ENCODE peak calls at places on chromosomes 13 and 19, in four cellular contexts. W, M, D and H are unnamed samples.

GRCh38 chr19:12497032-12497431 is 12.4 kb upstream of the ZNF709 start:
- DNase-seq in M (no peak), D (no peak), W (no peak), H (peak)

GRCh38 chr13:64934569-64935362 is 2295.4 kb downstream of the PCDH9 start:
- DNase-seq in W (no peak), M (no peak), D (no peak), H (no peak)

GRCh38 chr13:31749929-31750328 is 10.6 kb downstream of the RXFP2 start:
- DNase-seq in D (peak), M (no peak), W (no peak), H (peak)

GRCh38 chr13:56924401-56924800 is 216.3 kb upstream of the PRR20A start:
- DNase-seq in D (no peak), M (no peak), W (no peak), H (no peak)

GRCh38 chr19:17658240-17658639 is 29.9 kb downstream of the UNC13A start:
- DNase-seq in W (no peak), M (no peak), D (no peak), H (no peak)

GRCh38 chr13:33644607-33645543 is 173.1 kb upstream of the RFC3 start:
- DNase-seq in W (no peak), M (no peak), D (peak), H (peak)

GRCh38 chr13:40375522-40376171 is 290.8 kb downstream of the FOXO1 start:
- DNase-seq in W (no peak), D (peak), M (no peak), H (no peak)

GRCh38 chr19:50933640-50934039 is 19.2 kb downstream of the KLK5 start:
- DNase-seq in W (no peak), M (no peak), D (no peak), H (peak)

GRCh38 chr13:95137096-95137495 is 164.2 kb downstream of the ABCC4 start:
- DNase-seq in M (peak), W (no peak), D (peak), H (peak)

GRCh38 chr19:43332058-43332922 is 21.2 kb upstream of the CD177 start:
- DNase-seq in M (no peak), D (no peak), W (no peak), H (no peak)

GRCh38 chr13:113186061-113186900 is 22.2 kb downstream of the PCID2 start:
- DNase-seq in M (peak), D (peak), W (no peak), H (no peak)

GRCh38 chr13:22108283-22108897 is 437.5 kb downstream of the FGF9 start:
- DNase-seq in M (no peak), W (no peak), D (no peak), H (no peak)

GRCh38 chr13:40148742-40149141 is 493.3 kb downstream of the COG6 start:
- DNase-seq in W (no peak), M (no peak), D (no peak), H (no peak)

GRCh38 chr19:3120611-3121231 is 15.1 kb upstream of the GNA15 start:
- DNase-seq in M (no peak), D (no peak), W (no peak), H (no peak)

GRCh38 chr19:3121396-3121795 is 14.4 kb upstream of the GNA15 start:
- DNase-seq in M (no peak), W (no peak), D (no peak), H (no peak)

GRCh38 chr19:3119071-3119781 is 16.6 kb upstream of the GNA15 start:
- DNase-seq in M (no peak), D (no peak), W (no peak), H (no peak)

GRCh38 chr19:3118232-3119070 is 17.4 kb upstream of the GNA15 start:
- DNase-seq in D (no peak), M (no peak), W (no peak), H (no peak)

GRCh38 chr19:3119782-3120380 is 16.0 kb upstream of the GNA15 start:
- DNase-seq in M (no peak), W (no peak), D (no peak), H (no peak)
- H3K4me3 ChIP-seq in M (no peak), W (no peak), D (no peak), H (no peak)

DNA sequence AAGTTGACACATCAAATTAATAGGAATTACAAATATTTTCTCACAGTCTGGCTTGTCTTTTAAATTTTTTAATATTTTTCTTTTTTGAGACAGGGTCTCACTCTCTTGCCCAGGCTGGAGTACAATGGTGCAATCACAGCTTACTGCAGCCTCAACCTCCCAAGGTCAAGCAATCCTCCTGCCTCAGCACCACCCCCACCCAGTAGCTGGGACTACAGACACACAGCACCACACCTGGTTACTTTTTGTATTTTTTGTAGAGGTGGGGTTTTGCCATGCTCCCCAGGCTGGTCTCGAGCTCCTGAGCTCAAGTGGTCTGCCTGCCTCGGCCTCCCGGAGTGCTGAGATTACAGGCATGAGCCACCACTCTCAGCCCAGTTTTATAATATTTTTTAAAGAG is 72.0 kb downstream of the SPATA13 start:
- DNase-seq in D (no peak), W (no peak), M (no peak), H (no peak)
- TF ChIP-seq CTCF in D (no peak), W (no peak), M (no peak), H (no peak)

GRCh38 chr19:45153339-45154063 is 7.3 kb downstream of the NKPD1 start:
- DNase-seq in W (peak), D (peak), M (peak), H (peak)
- H3K4me3 ChIP-seq in W (no peak), D (no peak), M (no peak), H (no peak)

DNA sequence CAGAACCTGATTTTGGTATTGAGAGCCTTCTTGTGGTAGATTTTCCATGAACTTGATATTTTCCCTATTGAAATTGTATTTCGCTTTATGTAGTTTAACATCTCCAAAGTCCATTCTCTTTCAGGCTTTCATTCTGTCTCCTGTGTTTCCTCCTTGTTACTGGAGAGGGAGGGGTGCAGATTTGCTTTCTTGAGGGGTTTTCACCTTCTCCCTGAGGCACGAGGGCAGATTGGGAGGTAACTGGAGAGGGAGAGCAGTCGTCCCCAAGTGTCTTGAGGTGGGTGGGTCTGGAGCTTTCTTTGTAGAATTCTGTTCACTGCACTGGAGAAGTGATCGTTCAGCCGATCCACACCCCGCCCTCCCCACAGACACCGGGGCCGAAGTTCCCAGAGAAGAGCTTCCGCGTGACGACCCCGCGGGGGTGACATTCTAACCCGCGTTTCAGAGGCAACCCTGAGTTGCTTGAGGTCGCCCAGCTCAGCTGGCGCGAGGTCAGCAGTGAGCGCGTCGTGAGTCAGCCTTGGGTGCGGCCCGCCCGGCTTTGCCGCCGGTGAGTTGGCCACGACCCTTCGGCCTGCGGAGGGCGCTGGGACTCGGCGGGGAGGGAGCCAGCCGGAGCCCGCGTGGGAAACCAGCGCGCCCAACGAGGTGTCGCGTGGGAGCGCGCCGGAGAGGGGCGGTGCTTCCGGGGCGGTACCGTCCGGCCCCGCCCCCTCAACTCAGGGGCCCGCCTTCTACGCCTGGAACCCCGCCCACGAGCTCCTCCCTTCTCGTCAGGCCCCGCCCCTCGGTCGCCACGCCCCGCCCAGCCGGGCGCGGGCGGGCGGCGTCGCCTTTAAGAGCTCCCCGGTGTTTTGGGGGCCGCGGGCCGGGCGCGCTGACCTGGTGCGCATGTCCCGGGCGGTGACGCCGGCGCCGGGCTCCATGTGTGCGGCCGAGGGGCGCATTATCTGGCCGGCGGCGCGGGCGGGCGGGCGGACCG is at the start of gene GATAD2A:
- DNase-seq in W (peak), M (peak), D (peak), H (peak)
- TF ChIP-seq CTCF in W (peak), M (peak), D (peak), H (peak)

GRCh38 chr19:36488118-36488815 is 1.1 kb downstream of the ZNF566 start:
- DNase-seq in D (no peak), M (peak), W (no peak), H (no peak)
- H3K4me3 ChIP-seq in D (peak), M (peak), W (peak), H (peak)

GRCh38 chr19:39412100-39412866 is at the start of gene PLEKHG2:
- DNase-seq in W (peak), D (peak), M (peak), H (peak)
- TF ChIP-seq CTCF in W (peak), D (peak), M (peak), H (peak)

DNA sequence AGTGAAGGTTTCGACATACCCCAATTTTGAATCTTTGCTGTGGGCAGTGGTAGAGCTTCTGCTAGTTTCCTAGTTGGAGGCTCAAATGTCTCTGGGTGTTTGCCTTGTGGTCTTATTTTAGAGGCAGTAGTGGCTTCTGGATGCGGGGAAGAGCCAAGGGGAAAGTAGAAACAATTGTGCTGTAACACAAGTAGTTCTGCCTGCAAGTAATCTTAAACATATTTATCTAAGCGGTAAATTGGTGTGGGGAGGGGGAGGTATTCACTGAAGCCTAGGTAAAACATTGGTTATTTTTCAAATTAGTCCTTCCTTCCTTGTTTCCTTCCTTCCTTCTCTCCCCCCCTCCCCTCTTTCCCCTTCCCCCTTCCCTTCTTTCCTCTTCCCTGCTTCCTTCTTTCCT is at the start of gene PCDH20:
- DNase-seq in M (no peak), D (no peak), W (no peak), H (no peak)
- H3K4me3 ChIP-seq in M (no peak), D (no peak), W (peak), H (no peak)

DNA sequence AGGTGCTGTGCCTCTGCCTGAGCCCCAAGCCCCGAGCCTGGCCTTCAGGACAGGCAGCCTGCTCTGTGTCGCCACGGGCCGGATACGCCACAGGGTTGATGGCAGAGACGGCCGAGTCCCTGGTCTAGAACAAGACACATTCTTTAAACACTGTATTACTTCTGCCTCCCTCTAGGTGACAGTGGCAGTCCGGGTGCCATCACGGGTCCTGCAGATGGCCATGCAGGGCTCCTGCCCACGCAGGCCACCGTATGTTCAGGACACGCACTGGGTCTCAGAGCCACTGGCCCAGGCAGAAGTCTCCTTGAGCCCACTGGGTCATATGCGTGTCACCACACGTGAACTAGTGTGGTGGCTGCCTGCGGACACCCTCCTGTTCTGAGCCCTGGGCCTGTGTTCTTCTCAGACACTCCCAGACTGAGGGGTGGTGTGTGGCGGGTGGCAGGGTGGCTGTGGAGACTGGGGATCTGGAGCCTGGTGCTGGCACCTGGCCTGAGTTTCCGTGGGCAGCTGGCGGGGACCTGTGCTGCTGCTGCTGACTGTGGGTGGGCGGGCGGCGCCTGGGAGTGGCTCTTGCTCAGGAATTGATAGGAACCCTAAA is 4.4 kb downstream of the PLEKHJ1 start:
- DNase-seq in M (peak), W (no peak), D (peak), H (no peak)
- TF ChIP-seq CTCF in M (peak), W (no peak), D (no peak), H (no peak)

DNA sequence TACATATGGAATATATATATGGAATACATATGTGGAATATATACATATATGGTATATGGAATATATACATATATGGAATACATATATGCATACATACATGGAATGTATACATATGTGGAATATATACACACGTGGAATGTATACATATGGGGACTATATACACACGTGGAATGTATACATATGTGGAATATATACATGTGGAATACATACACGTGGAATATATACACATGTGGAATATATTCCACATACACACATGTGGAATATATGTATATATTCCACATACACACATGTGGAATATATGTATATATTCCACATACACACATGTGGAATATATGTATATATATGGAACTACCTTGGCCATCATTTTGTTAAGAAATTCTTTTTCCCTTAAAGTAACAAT is 31.1 kb downstream of the ZNF571 start:
- DNase-seq in M (no peak), W (no peak), D (no peak), H (no peak)
- H3K4me3 ChIP-seq in M (no peak), W (no peak), D (no peak), H (no peak)

DNA sequence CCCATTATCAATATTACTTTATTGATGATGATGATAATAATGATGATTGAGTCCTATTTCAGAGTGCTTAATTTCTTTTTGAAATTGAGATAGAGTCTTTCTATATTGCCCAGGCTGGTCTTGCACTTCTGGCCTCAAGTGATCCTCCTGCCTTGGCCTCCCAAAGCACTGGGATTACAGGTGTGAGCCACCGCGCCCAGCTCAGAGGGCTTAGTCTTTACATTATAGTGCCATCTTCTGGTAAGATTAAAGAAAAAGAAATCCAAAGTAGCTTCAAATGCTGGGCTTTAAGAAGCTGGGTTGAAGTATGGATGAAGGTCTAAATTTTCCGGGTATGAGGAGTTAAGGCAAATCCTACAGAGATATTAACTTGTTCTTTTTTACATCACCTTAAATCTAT is 3.4 kb upstream of the ZNF333 start:
- DNase-seq in W (peak), M (peak), D (peak), H (peak)
- TF ChIP-seq CTCF in W (peak), M (no peak), D (peak), H (peak)